ENCODE peak calls at places on chromosomes 3 and 15, in six cellular contexts. J, Y, U, B, C and E are unnamed samples.

GRCh38 chr15:82545478-82545877 is 5.2 kb upstream of the RPS17 start:
- DNase-seq in B (no peak), Y (no peak), U (no peak), J (no peak), C (no peak), E (no peak)

GRCh38 chr15:78915341-78916087 is 29.3 kb downstream of the CTSH start:
- DNase-seq in B (no peak), J (no peak), Y (no peak), U (peak), C (peak), E (no peak)

GRCh38 chr3:11604139-11604895 is 39.4 kb downstream of the VGLL4 start:
- DNase-seq in C (peak), J (no peak), B (no peak), Y (no peak), U (no peak), E (no peak)

GRCh38 chr3:42639192-42639591 is 14.3 kb upstream of the ZBTB47 start:
- DNase-seq in J (no peak), Y (no peak), U (no peak), B (no peak), C (no peak), E (no peak)

GRCh38 chr3:158846803-158847465 is 45.1 kb downstream of the MFSD1 start:
- DNase-seq in U (no peak), Y (no peak), J (no peak), C (no peak), B (no peak), E (no peak)

GRCh38 chr3:104768886-104769285 is 597.8 kb upstream of the ALCAM start:
- DNase-seq in C (peak), Y (no peak), U (no peak), B (no peak), J (no peak), E (no peak)

GRCh38 chr3:97821413-97821809 is 400 bp upstream of the CRYBG3 start:
- DNase-seq in C (peak), Y (peak), B (no peak), J (no peak), U (peak), E (peak)

GRCh38 chr3:52062499-52062898 is 6.1 kb upstream of the DUSP7 start:
- DNase-seq in Y (no peak), B (peak), J (no peak), C (peak), U (peak), E (peak)

GRCh38 chr3:172003146-172003545 is 36.2 kb upstream of the FNDC3B start:
- DNase-seq in B (no peak), U (no peak), J (no peak), Y (no peak), C (no peak), E (no peak)

GRCh38 chr3:101518421-101518871 is 5.4 kb upstream of the SENP7 start:
- DNase-seq in C (no peak), Y (no peak), B (no peak), J (peak), U (no peak), E (no peak)

GRCh38 chr3:57805674-57806073 is 49.6 kb downstream of the SLMAP start:
- DNase-seq in Y (no peak), U (no peak), J (no peak), B (peak), C (peak), E (no peak)

GRCh38 chr3:153052096-153052460 is 109.9 kb upstream of the RAP2B start:
- DNase-seq in Y (no peak), U (peak), B (peak), J (no peak), C (peak), E (peak)

GRCh38 chr3:190892328-190893011 is 30.0 kb upstream of the GMNC start:
- DNase-seq in U (no peak), Y (no peak), C (no peak), J (no peak), B (no peak), E (no peak)

GRCh38 chr15:84605225-84605882 is 4.5 kb downstream of the ZSCAN2 start:
- DNase-seq in U (no peak), B (no peak), J (no peak), C (no peak), Y (no peak), E (no peak)

GRCh38 chr3:140910860-140911259 is 30.8 kb upstream of the SLC25A36 start:
- DNase-seq in J (no peak), B (no peak), U (no peak), Y (peak), C (no peak), E (no peak)

GRCh38 chr15:86555114-86555513 is 475.4 kb downstream of the AGBL1 start:
- DNase-seq in J (no peak), U (no peak), B (no peak), Y (no peak), C (no peak), E (no peak)

GRCh38 chr3:142866841-142867631 is 21.8 kb downstream of the PCOLCE2 start:
- DNase-seq in U (no peak), B (no peak), Y (peak), J (no peak), C (peak), E (no peak)

GRCh38 chr3:39207361-39208192 is 15.2 kb upstream of the XIRP1 start:
- DNase-seq in U (no peak), B (no peak), J (no peak), C (no peak), Y (no peak), E (no peak)

GRCh38 chr3:140206196-140207040 is 271.4 kb downstream of the CLSTN2 start:
- DNase-seq in Y (peak), J (no peak), B (no peak), C (peak), U (no peak), E (no peak)

GRCh38 chr3:160643994-160644393 is 33.0 kb upstream of the ARL14 start:
- DNase-seq in B (no peak), U (no peak), C (no peak), J (no peak), Y (no peak), E (no peak)

GRCh38 chr3:52703356-52703755 is 2.2 kb downstream of the GLT8D1 start:
- DNase-seq in Y (no peak), B (no peak), U (no peak), C (no peak), J (no peak), E (no peak)

GRCh38 chr3:113008117-113008516 is 17.3 kb downstream of the GTPBP8 start:
- DNase-seq in Y (no peak), C (no peak), U (no peak), J (no peak), B (no peak), E (no peak)

GRCh38 chr3:16177962-16178627 is 3.6 kb downstream of the GALNT15 start:
- DNase-seq in Y (peak), B (peak), J (peak), C (peak), U (peak), E (peak)

GRCh38 chr15:92029767-92030166 is 176.3 kb downstream of the SLCO3A1 start:
- DNase-seq in C (no peak), B (no peak), J (no peak), Y (no peak), U (no peak), E (no peak)

GRCh38 chr3:42830437-42831320 is 21.4 kb downstream of the ACKR2 start:
- DNase-seq in J (no peak), C (peak), B (no peak), U (no peak), Y (no peak), E (no peak)

GRCh38 chr3:44989636-44990373 is 13.8 kb downstream of the EXOSC7 start:
- DNase-seq in J (no peak), C (no peak), B (no peak), Y (no peak), U (no peak), E (no peak)

GRCh38 chr3:188772886-188773285 is 398.9 kb upstream of the TPRG1 start:
- DNase-seq in Y (no peak), C (peak), B (no peak), J (no peak), U (no peak), E (no peak)

GRCh38 chr3:166531730-166532129 is 694.5 kb upstream of the BCHE start:
- DNase-seq in U (no peak), B (no peak), C (no peak), Y (no peak), J (no peak), E (no peak)

GRCh38 chr15:35181538-35181937 is 96.4 kb upstream of the NANOGP8 start:
- DNase-seq in B (no peak), J (no peak), Y (no peak), C (peak), U (no peak), E (no peak)